ENCODE peak calls at places on chromosomes 12 and 14, in seven cellular contexts. I is GM23248; K is neural progenitor cell; A is dermis blood vessel endothelial cell; C is NCI-H2171; T is CD4-positive, CD25-positive, alpha-beta regulatory T cell; H is choroid plexus epithelial cell. Z is an unnamed sample.
A peak's percentile ranks its signal among the peaks of the same experiment; 100 is the strongest.

GRCh38 chr14:105485720-105486332 is 860 bp upstream of the CRIP1 start:
- DNase-seq in A (peak; percentile 65), I (no peak), C (no peak), H (no peak), K (peak; percentile 81), T (peak; percentile 64), Z (no peak)

GRCh38 chr12:124469193-124469888 is 98.1 kb downstream of the NCOR2 start:
- DNase-seq in K (peak; percentile 64), A (peak; percentile 26), I (peak; percentile 43), H (no peak), C (no peak), T (peak; percentile 20), Z (peak; percentile 81)

GRCh38 chr14:85536835-85537195 is 6.9 kb downstream of the FLRT2 start:
- DNase-seq in C (no peak), A (peak; percentile 62), T (no peak), I (peak; percentile 55), H (peak; percentile 76), K (no peak), Z (no peak)

GRCh38 chr12:89075890-89076591 is 276.3 kb downstream of the DUSP6 start:
- DNase-seq in C (no peak), A (no peak), H (peak; percentile 47), K (no peak), T (no peak), I (peak; percentile 30), Z (no peak)

GRCh38 chr14:90177537-90178189 is 78.7 kb upstream of the PSMC1 start:
- DNase-seq in A (no peak), C (no peak), K (no peak), T (no peak), H (peak; percentile 2), I (peak; percentile 58), Z (no peak)

GRCh38 chr12:68446896-68447806 is 115.0 kb upstream of the MDM1 start:
- DNase-seq in I (peak; percentile 35), A (no peak), K (peak; percentile 90), T (no peak), C (no peak), H (peak; percentile 48), Z (no peak)

GRCh38 chr12:25557830-25558436 is 4.8 kb upstream of the LMNTD1 start:
- DNase-seq in H (peak; percentile 71), A (peak; percentile 69), K (peak; percentile 75), C (no peak), T (no peak), I (peak; percentile 81), Z (no peak)

GRCh38 chr12:32083489-32083888 is 23.2 kb upstream of the BICD1 start:
- DNase-seq in C (no peak), A (no peak), T (no peak), K (no peak), I (peak; percentile 85), H (peak; percentile 74), Z (no peak)

Z was measured in H1.